ENCODE peak calls at places on chromosome 4, in six cellular contexts. B is Daoy; H is stimulated activated naive B cell treated with anti-CD40 and anti-IgM and Interleukin-4, amounts not matched to agents 10 μg/mL and 1 μg/mL and 100 μg/mL, for 72 hours; Q is heart left ventricle; N is HCEC 1CT; M is stimulated activated naive CD4-positive, alpha-beta T cell. Z is an unnamed sample.
A peak's percentile ranks its signal among the peaks of the same experiment; 100 is the strongest.

GRCh38 chr4:36256398-36256828 is 12.1 kb upstream of the ARAP2 start:
- DNase-seq in B (no peak), H (peak; percentile 47), Q (no peak), N (no peak), M (no peak), Z (no peak)

GRCh38 chr4:25347971-25348370 is 29.1 kb upstream of the ANAPC4 start:
- DNase-seq in B (no peak), H (no peak), Q (no peak), N (no peak), M (no peak), Z (no peak)

GRCh38 chr4:113919145-113919544 is 60.3 kb downstream of the ARSJ start:
- DNase-seq in B (no peak), H (no peak), Q (no peak), N (no peak), M (no peak), Z (no peak)

GRCh38 chr4:48970471-48970921 is 15.6 kb upstream of the CWH43 start:
- DNase-seq in B (peak; percentile 32), H (no peak), Q (no peak), N (peak; percentile 91), M (no peak), Z (no peak)

GRCh38 chr4:56434599-56435000 is 815 bp downstream of the PPAT start:
- DNase-seq in B (no peak), H (no peak), Q (no peak), N (peak; percentile 51), M (no peak), Z (no peak)

GRCh38 chr4:174423257-174423944 is 98.9 kb downstream of the HPGD start:
- DNase-seq in B (peak; percentile 65), H (no peak), Q (peak; percentile 36), N (peak; percentile 72), M (peak; percentile 1), Z (no peak)

GRCh38 chr4:141406237-141406636 is 185.5 kb downstream of the ZNF330 start:
- DNase-seq in B (no peak), H (no peak), Q (no peak), N (no peak), M (no peak), Z (no peak)

GRCh38 chr4:62279689-62280088 is 1079.6 kb downstream of the ADGRL3 start:
- DNase-seq in B (no peak), H (no peak), Q (no peak), N (no peak), M (no peak), Z (no peak)

GRCh38 chr4:93748943-93749342 is 79.6 kb upstream of the ATOH1 start:
- DNase-seq in B (no peak), H (no peak), Q (no peak), N (no peak), M (no peak), Z (no peak)

GRCh38 chr4:26000274-26000950 is 86.4 kb downstream of the SMIM20 start:
- DNase-seq in B (no peak), H (no peak), Q (no peak), N (no peak), M (no peak), Z (no peak)

GRCh38 chr4:151541438-151542071 is 132.6 kb downstream of the FHIP1A start:
- DNase-seq in B (peak; percentile 54), H (no peak), Q (no peak), N (peak; percentile 78), M (no peak), Z (no peak)

GRCh38 chr4:140427104-140427918 is at the start of gene CLGN:
- DNase-seq in B (peak; percentile 81), H (peak; percentile 56), Q (peak; percentile 81), N (peak; percentile 49), M (peak; percentile 1), Z (peak; percentile 7)

GRCh38 chr4:98260047-98260578 is 1.1 kb upstream of the RAP1GDS1 start:
- DNase-seq in B (no peak), H (peak; percentile 49), Q (peak; percentile 55), N (peak; percentile 2), M (peak; percentile 19), Z (peak; percentile 32)

GRCh38 chr4:158873795-158874359 is 105.1 kb downstream of the FNIP2 start:
- DNase-seq in B (peak; percentile 80), H (no peak), Q (no peak), N (peak; percentile 83), M (no peak), Z (no peak)

GRCh38 chr4:163544407-163545038 is 50.0 kb downstream of the TMA16 start:
- DNase-seq in B (peak; percentile 38), H (peak; percentile 42), Q (peak; percentile 43), N (peak; percentile 29), M (peak; percentile 11), Z (peak; percentile 37)

GRCh38 chr4:153649572-153649991 is 34.5 kb upstream of the TLR2 start:
- DNase-seq in B (no peak), H (no peak), Q (no peak), N (no peak), M (no peak), Z (no peak)

GRCh38 chr4:154854362-154854761 is 73.3 kb downstream of the RBM46 start:
- DNase-seq in B (no peak), H (no peak), Q (no peak), N (peak; percentile 1), M (no peak), Z (no peak)

GRCh38 chr4:1207603-1208265 is 35.4 kb upstream of the SPON2 start:
- DNase-seq in B (no peak), H (no peak), Q (peak; percentile 75), N (peak; percentile 79), M (no peak), Z (no peak)

GRCh38 chr4:95572304-95572991 is 23.7 kb upstream of the UNC5C start:
- DNase-seq in B (peak; percentile 3), H (no peak), Q (peak; percentile 35), N (no peak), M (no peak), Z (no peak)

GRCh38 chr4:26238426-26238781 is 82.4 kb upstream of the RBPJ start:
- DNase-seq in B (no peak), H (no peak), Q (no peak), N (no peak), M (no peak), Z (no peak)

GRCh38 chr4:18733956-18734872 is 712.7 kb upstream of the LCORL start:
- DNase-seq in B (no peak), H (no peak), Q (peak; percentile 52), N (no peak), M (no peak), Z (no peak)

GRCh38 chr4:167290684-167291083 is 56.4 kb upstream of the SPOCK3 start:
- DNase-seq in B (no peak), H (no peak), Q (no peak), N (peak; percentile 42), M (no peak), Z (no peak)

GRCh38 chr4:102678107-102678506 is 82.7 kb downstream of the MANBA start:
- DNase-seq in B (no peak), H (no peak), Q (no peak), N (no peak), M (no peak), Z (no peak)

GRCh38 chr4:90979551-90979950 is 852.4 kb downstream of the CCSER1 start:
- DNase-seq in B (no peak), H (no peak), Q (no peak), N (no peak), M (no peak), Z (no peak)

GRCh38 chr4:40283968-40284367 is 51.2 kb upstream of the CHRNA9 start:
- DNase-seq in B (peak; percentile 93), H (peak; percentile 27), Q (no peak), N (no peak), M (peak; percentile 71), Z (peak; percentile 46)

GRCh38 chr4:184406915-184407314 is 67.4 kb downstream of the IRF2 start:
- DNase-seq in B (no peak), H (no peak), Q (no peak), N (no peak), M (no peak), Z (no peak)

GRCh38 chr4:111748157-111748556 is 397.1 kb upstream of the FAM241A start:
- DNase-seq in B (no peak), H (no peak), Q (no peak), N (no peak), M (no peak), Z (no peak)

GRCh38 chr4:38469410-38469809 is 194.6 kb upstream of the KLF3 start:
- DNase-seq in B (no peak), H (no peak), Q (no peak), N (no peak), M (no peak), Z (no peak)

GRCh38 chr4:47494124-47494430 is 9.0 kb downstream of the ATP10D start:
- DNase-seq in B (no peak), H (no peak), Q (no peak), N (no peak), M (no peak), Z (no peak)

GRCh38 chr4:39565925-39566630 is 38.8 kb upstream of the UGDH start:
- DNase-seq in B (peak; percentile 70), H (no peak), Q (no peak), N (peak; percentile 89), M (no peak), Z (no peak)

GRCh38 chr4:7918981-7919380 is 20.7 kb downstream of the AFAP1 start:
- DNase-seq in B (no peak), H (no peak), Q (no peak), N (no peak), M (no peak), Z (no peak)

GRCh38 chr4:72430050-72430449 is 139.0 kb downstream of the ADAMTS3 start:
- DNase-seq in B (peak; percentile 18), H (no peak), Q (no peak), N (no peak), M (no peak), Z (no peak)

GRCh38 chr4:99965173-99965572 is 15.1 kb upstream of the H2AZ1 start:
- DNase-seq in B (no peak), H (no peak), Q (no peak), N (no peak), M (no peak), Z (no peak)

GRCh38 chr4:5373327-5373726 is 322.0 kb downstream of the STK32B start:
- DNase-seq in B (no peak), H (no peak), Q (no peak), N (no peak), M (no peak), Z (no peak)